ENCODE peak calls at places on chromosome 13, in nine cellular contexts. M is upper lobe of left lung, W is transverse colon, R is A549, S is suprapubic skin, N is sigmoid colon, I is tibial nerve, V is GM12878, D is ovary. C is an unnamed sample.

GRCh38 chr13:97043302-97043701 is 49.0 kb upstream of the OXGR1 start:
- DNase-seq in M (no peak), W (no peak), R (no peak), S (no peak), N (no peak), I (no peak), V (no peak), D (no peak), C (no peak)

GRCh38 chr13:36142735-36143134 is 11.6 kb upstream of the DCLK1 start:
- DNase-seq in M (no peak), W (no peak), R (no peak), S (no peak), N (no peak), I (no peak), V (no peak), D (no peak), C (no peak)

GRCh38 chr13:63427170-63427569 is 2011.5 kb upstream of the PCDH20 start:
- DNase-seq in M (no peak), W (no peak), R (no peak), S (no peak), N (no peak), I (no peak), V (no peak), D (no peak), C (no peak)

GRCh38 chr13:85241045-85241444 is 558.2 kb downstream of the SLITRK6 start:
- DNase-seq in M (no peak), W (no peak), R (no peak), S (no peak), N (no peak), I (no peak), V (no peak), D (no peak), C (no peak)

GRCh38 chr13:88704600-88705275 is 1033.6 kb downstream of the SLITRK5 start:
- DNase-seq in M (no peak), W (no peak), R (no peak), S (no peak), N (no peak), I (no peak), V (no peak), D (no peak), C (no peak)

GRCh38 chr13:23707674-23708073 is 137.5 kb downstream of the TNFRSF19 start:
- DNase-seq in M (no peak), W (no peak), R (no peak), S (no peak), N (no peak), I (no peak), V (no peak), D (no peak), C (no peak)

GRCh38 chr13:62512194-62513141 is 1096.8 kb upstream of the PCDH20 start:
- DNase-seq in M (no peak), W (peak), R (peak), S (peak), N (no peak), I (no peak), V (peak), D (no peak), C (peak)

GRCh38 chr13:110421696-110422395 is 114.8 kb downstream of the COL4A2 start:
- DNase-seq in M (no peak), W (no peak), R (no peak), S (no peak), N (no peak), I (no peak), V (no peak), D (no peak), C (no peak)

GRCh38 chr13:53045110-53045509 is 16.5 kb downstream of the OLFM4 start:
- DNase-seq in M (no peak), W (peak), R (no peak), S (no peak), N (peak), I (peak), V (no peak), D (peak), C (peak)

GRCh38 chr13:32135655-32136054 is 104.1 kb downstream of the FRY start:
- DNase-seq in M (no peak), W (no peak), R (no peak), S (no peak), N (no peak), I (no peak), V (no peak), D (no peak), C (no peak)

GRCh38 chr13:114015111-114015551 is 41.3 kb upstream of the C13orf46 start:
- DNase-seq in M (peak), W (peak), R (no peak), S (no peak), N (no peak), I (no peak), V (no peak), D (no peak), C (peak)

GRCh38 chr13:29434217-29434940 is 161.1 kb downstream of the SLC7A1 start:
- DNase-seq in M (no peak), W (no peak), R (no peak), S (no peak), N (no peak), I (no peak), V (peak), D (no peak), C (no peak)

GRCh38 chr13:109644956-109645355 is 141.4 kb downstream of the IRS2 start:
- DNase-seq in M (no peak), W (no peak), R (no peak), S (no peak), N (no peak), I (no peak), V (no peak), D (no peak), C (no peak)

GRCh38 chr13:109517516-109517915 is 268.9 kb downstream of the IRS2 start:
- DNase-seq in M (no peak), W (no peak), R (no peak), S (no peak), N (no peak), I (no peak), V (no peak), D (no peak), C (no peak)

GRCh38 chr13:97275265-97275664 is 53.1 kb downstream of the MBNL2 start:
- DNase-seq in M (no peak), W (no peak), R (no peak), S (no peak), N (no peak), I (no peak), V (no peak), D (no peak), C (no peak)

GRCh38 chr13:99053636-99054233 is 75.9 kb upstream of the DOCK9 start:
- DNase-seq in M (no peak), W (no peak), R (no peak), S (no peak), N (no peak), I (no peak), V (no peak), D (no peak), C (no peak)
- TF ChIP-seq EP300 in M (no peak), W (no peak), R (no peak), S (no peak), N (no peak), I (no peak), V (no peak), D (no peak), C (no peak)

GRCh38 chr13:99896712-99897440 is 74.7 kb downstream of the ZIC5 start:
- DNase-seq in M (no peak), W (no peak), R (no peak), S (no peak), N (no peak), I (no peak), V (no peak), D (no peak), C (no peak)

GRCh38 chr13:99898421-99898820 is 73.1 kb downstream of the ZIC5 start:
- DNase-seq in M (no peak), W (no peak), R (no peak), S (no peak), N (no peak), I (no peak), V (no peak), D (no peak), C (no peak)

GRCh38 chr13:99903140-99903539 is 68.4 kb downstream of the ZIC5 start:
- DNase-seq in M (no peak), W (no peak), R (no peak), S (no peak), N (no peak), I (no peak), V (no peak), D (no peak), C (no peak)

GRCh38 chr13:99902657-99903056 is 68.9 kb downstream of the ZIC5 start:
- DNase-seq in M (no peak), W (no peak), R (no peak), S (no peak), N (no peak), I (no peak), V (no peak), D (no peak), C (no peak)

GRCh38 chr13:99900960-99901359 is 70.6 kb downstream of the ZIC5 start:
- DNase-seq in M (no peak), W (no peak), R (no peak), S (no peak), N (no peak), I (no peak), V (no peak), D (no peak), C (no peak)
- H3K27ac ChIP-seq in M (no peak), W (no peak), R (no peak), S (no peak), N (no peak), I (no peak), V (no peak), D (no peak), C (no peak)

DNA sequence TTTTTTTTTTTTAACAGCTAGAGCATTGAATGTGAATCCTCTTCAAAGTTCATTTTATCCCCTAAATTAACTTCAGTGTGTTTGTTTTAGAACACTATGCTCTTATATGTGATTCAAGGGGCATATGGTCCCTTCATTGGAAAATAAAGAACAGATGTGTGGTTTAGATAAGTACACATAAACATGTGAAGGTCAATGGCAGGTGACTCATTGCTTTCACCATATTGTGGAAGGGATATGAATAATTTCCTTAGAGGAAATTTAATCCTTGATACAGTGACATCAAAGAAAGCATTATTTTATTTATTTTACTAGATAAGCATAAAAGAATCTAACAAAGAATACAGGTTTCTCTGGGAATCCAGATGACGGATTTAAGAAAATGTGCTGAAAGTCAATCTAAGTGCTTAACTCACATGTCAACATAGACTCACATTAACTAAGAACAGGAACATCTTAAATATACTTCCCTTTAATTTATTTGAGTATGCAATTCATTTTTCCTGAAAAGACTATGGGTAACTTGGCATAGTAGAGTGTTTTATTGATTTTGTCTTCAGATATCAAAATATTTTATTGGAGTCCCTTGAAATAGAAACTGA is 373.4 kb downstream of the KCTD12 start:
- DNase-seq in M (no peak), W (no peak), R (no peak), S (no peak), N (no peak), I (no peak), V (no peak), D (no peak), C (no peak)
- TF ChIP-seq EP300 in M (peak), W (no peak), R (no peak), S (no peak), N (no peak), I (peak), V (no peak), D (no peak), C (no peak)

GRCh38 chr13:27274631-27275030 is 4.0 kb downstream of the RASL11A start:
- DNase-seq in M (no peak), W (no peak), R (no peak), S (no peak), N (no peak), I (no peak), V (no peak), D (no peak), C (no peak)
- H3K27ac ChIP-seq in M (no peak), W (no peak), R (no peak), S (no peak), N (no peak), I (no peak), V (no peak), D (no peak), C (no peak)

DNA sequence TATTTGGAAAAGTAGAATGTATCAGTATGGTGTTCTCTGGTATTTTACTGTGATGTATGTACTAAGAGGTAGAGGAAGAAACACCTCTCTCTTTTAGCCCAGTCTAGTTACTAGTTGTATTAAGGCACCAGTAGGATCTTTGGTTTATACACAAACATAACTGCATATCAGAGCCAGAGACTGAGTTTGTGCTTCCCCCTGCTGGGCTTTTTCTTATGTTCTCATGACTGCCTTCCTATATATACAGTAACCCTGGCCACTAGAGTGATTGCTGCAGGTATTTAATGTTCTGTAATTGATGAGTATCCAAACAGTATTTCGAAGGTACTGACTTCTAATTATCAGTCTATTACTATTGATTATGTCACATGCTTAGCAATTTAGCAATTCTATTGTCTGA is 202.5 kb upstream of the KLHL1 start:
- DNase-seq in M (no peak), W (peak), R (no peak), S (no peak), N (no peak), I (no peak), V (no peak), D (no peak), C (peak)
- TF ChIP-seq EP300 in M (no peak), W (no peak), R (no peak), S (no peak), N (no peak), I (no peak), V (no peak), D (no peak), C (no peak)

DNA sequence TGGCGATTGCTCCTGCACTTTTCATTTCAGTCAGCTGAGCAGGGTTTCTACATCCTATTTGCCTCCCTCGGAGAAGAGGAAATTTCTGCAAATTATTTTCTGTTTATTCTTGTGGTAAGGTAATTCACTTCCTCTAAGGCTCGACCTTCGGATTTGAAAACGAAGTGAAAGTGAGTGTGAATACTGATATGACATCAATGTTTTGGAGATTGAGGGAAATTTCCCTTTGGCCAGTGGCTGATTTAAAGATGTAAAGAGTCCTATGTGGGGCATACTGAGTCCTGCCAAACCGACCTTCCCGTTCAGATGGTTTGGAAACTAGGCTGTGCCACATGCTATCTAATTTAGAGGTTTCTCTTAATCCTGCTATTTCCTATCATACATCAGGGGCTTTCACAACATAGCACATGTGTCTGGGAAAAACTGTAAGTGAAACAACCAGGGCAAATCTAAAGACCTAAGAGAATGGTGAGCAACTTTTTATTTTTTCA is 112.4 kb downstream of the POSTN start:
- DNase-seq in M (no peak), W (no peak), R (no peak), S (no peak), N (no peak), I (no peak), V (no peak), D (no peak), C (no peak)
- H3K27ac ChIP-seq in M (no peak), W (no peak), R (no peak), S (no peak), N (peak), I (no peak), V (no peak), D (no peak), C (no peak)

GRCh38 chr13:44068169-44068568 is 188.5 kb downstream of the LACC1 start:
- DNase-seq in M (no peak), W (no peak), R (no peak), S (no peak), N (no peak), I (no peak), V (no peak), D (no peak), C (no peak)
- TF ChIP-seq EP300 in M (no peak), W (no peak), R (no peak), S (no peak), N (no peak), I (no peak), V (no peak), D (no peak), C (no peak)

C was measured in stomach.